ENCODE peak calls at places on chromosomes 6 and 20, in six cellular contexts. One of them, this sample, is unnamed.

GRCh38 chr6:7692453-7692784 is 33.5 kb upstream of the BMP6 start:
- DNase-seq in RWPE1: no peak
- DNase-seq in activated CD8-positive, alpha-beta T cell treated with anti-CD3 and anti-CD28 coated beads for 36 hours: no peak
- DNase-seq in foreskin fibroblast: no peak
- DNase-seq in CD8-positive, alpha-beta T cell: no peak
- DNase-seq in endodermal cell: no peak
- DNase-seq in this sample: no peak

GRCh38 chr6:41289815-41290214 is 3.3 kb upstream of the TREM1 start:
- DNase-seq in RWPE1: no peak
- DNase-seq in activated CD8-positive, alpha-beta T cell treated with anti-CD3 and anti-CD28 coated beads for 36 hours: no peak
- DNase-seq in foreskin fibroblast: no peak
- DNase-seq in CD8-positive, alpha-beta T cell: no peak
- DNase-seq in endodermal cell: no peak
- DNase-seq in this sample: no peak

GRCh38 chr6:53858913-53859312 is 64.1 kb downstream of the LRRC1 start:
- DNase-seq in RWPE1: no peak
- DNase-seq in activated CD8-positive, alpha-beta T cell treated with anti-CD3 and anti-CD28 coated beads for 36 hours: no peak
- DNase-seq in foreskin fibroblast: no peak
- DNase-seq in CD8-positive, alpha-beta T cell: no peak
- DNase-seq in endodermal cell: no peak
- DNase-seq in this sample: no peak

GRCh38 chr6:149015877-149016525 is 269.2 kb downstream of the UST start:
- DNase-seq in RWPE1: no peak
- DNase-seq in activated CD8-positive, alpha-beta T cell treated with anti-CD3 and anti-CD28 coated beads for 36 hours: no peak
- DNase-seq in foreskin fibroblast: no peak
- DNase-seq in CD8-positive, alpha-beta T cell: no peak
- DNase-seq in endodermal cell: no peak
- DNase-seq in this sample: no peak

GRCh38 chr6:72422126-72422680 is 199.7 kb upstream of the KCNQ5 start:
- DNase-seq in RWPE1: no peak
- DNase-seq in activated CD8-positive, alpha-beta T cell treated with anti-CD3 and anti-CD28 coated beads for 36 hours: no peak
- DNase-seq in foreskin fibroblast: no peak
- DNase-seq in CD8-positive, alpha-beta T cell: no peak
- DNase-seq in endodermal cell: no peak
- DNase-seq in this sample: no peak

GRCh38 chr20:25276533-25277050 is 28.7 kb downstream of the PYGB start:
- DNase-seq in RWPE1: no peak
- DNase-seq in activated CD8-positive, alpha-beta T cell treated with anti-CD3 and anti-CD28 coated beads for 36 hours: no peak
- DNase-seq in foreskin fibroblast: no peak
- DNase-seq in CD8-positive, alpha-beta T cell: no peak
- DNase-seq in endodermal cell: no peak
- DNase-seq in this sample: no peak

GRCh38 chr6:422423-423061 is 31.0 kb downstream of the IRF4 start:
- DNase-seq in RWPE1: peak
- DNase-seq in activated CD8-positive, alpha-beta T cell treated with anti-CD3 and anti-CD28 coated beads for 36 hours: peak
- DNase-seq in foreskin fibroblast: peak
- DNase-seq in CD8-positive, alpha-beta T cell: no peak
- DNase-seq in endodermal cell: no peak
- DNase-seq in this sample: peak

GRCh38 chr20:25497586-25498279 is 87.6 kb downstream of the NINL start:
- DNase-seq in RWPE1: no peak
- DNase-seq in activated CD8-positive, alpha-beta T cell treated with anti-CD3 and anti-CD28 coated beads for 36 hours: no peak
- DNase-seq in foreskin fibroblast: no peak
- DNase-seq in CD8-positive, alpha-beta T cell: no peak
- DNase-seq in endodermal cell: no peak
- DNase-seq in this sample: no peak

GRCh38 chr6:7996538-7997225 is 67.5 kb downstream of the BLOC1S5 start:
- DNase-seq in RWPE1: no peak
- DNase-seq in activated CD8-positive, alpha-beta T cell treated with anti-CD3 and anti-CD28 coated beads for 36 hours: no peak
- DNase-seq in foreskin fibroblast: peak
- DNase-seq in CD8-positive, alpha-beta T cell: no peak
- DNase-seq in endodermal cell: no peak
- DNase-seq in this sample: no peak

GRCh38 chr6:3884007-3884745 is 35.0 kb downstream of the FAM50B start:
- DNase-seq in RWPE1: peak
- DNase-seq in activated CD8-positive, alpha-beta T cell treated with anti-CD3 and anti-CD28 coated beads for 36 hours: no peak
- DNase-seq in foreskin fibroblast: peak
- DNase-seq in CD8-positive, alpha-beta T cell: no peak
- DNase-seq in endodermal cell: no peak
- DNase-seq in this sample: no peak

GRCh38 chr6:80477591-80478370 is 371.3 kb downstream of the BCKDHB start:
- DNase-seq in RWPE1: no peak
- DNase-seq in activated CD8-positive, alpha-beta T cell treated with anti-CD3 and anti-CD28 coated beads for 36 hours: no peak
- DNase-seq in foreskin fibroblast: no peak
- DNase-seq in CD8-positive, alpha-beta T cell: no peak
- DNase-seq in endodermal cell: no peak
- DNase-seq in this sample: no peak

GRCh38 chr6:155381856-155382690 is 67.8 kb upstream of the TFB1M start:
- DNase-seq in RWPE1: no peak
- DNase-seq in activated CD8-positive, alpha-beta T cell treated with anti-CD3 and anti-CD28 coated beads for 36 hours: no peak
- DNase-seq in foreskin fibroblast: peak
- DNase-seq in CD8-positive, alpha-beta T cell: no peak
- DNase-seq in endodermal cell: no peak
- DNase-seq in this sample: no peak

GRCh38 chr6:72941751-72942150 is 283.5 kb downstream of the KHDC1L start:
- DNase-seq in RWPE1: no peak
- DNase-seq in activated CD8-positive, alpha-beta T cell treated with anti-CD3 and anti-CD28 coated beads for 36 hours: no peak
- DNase-seq in foreskin fibroblast: no peak
- DNase-seq in CD8-positive, alpha-beta T cell: no peak
- DNase-seq in endodermal cell: no peak
- DNase-seq in this sample: no peak

GRCh38 chr20:3156811-3157619 is 2.6 kb downstream of the FASTKD5 start:
- DNase-seq in RWPE1: no peak
- DNase-seq in activated CD8-positive, alpha-beta T cell treated with anti-CD3 and anti-CD28 coated beads for 36 hours: peak
- DNase-seq in foreskin fibroblast: no peak
- DNase-seq in CD8-positive, alpha-beta T cell: no peak
- DNase-seq in endodermal cell: no peak
- DNase-seq in this sample: peak

GRCh38 chr6:8525370-8525769 is 90.0 kb upstream of the SLC35B3 start:
- DNase-seq in RWPE1: no peak
- DNase-seq in activated CD8-positive, alpha-beta T cell treated with anti-CD3 and anti-CD28 coated beads for 36 hours: no peak
- DNase-seq in foreskin fibroblast: no peak
- DNase-seq in CD8-positive, alpha-beta T cell: no peak
- DNase-seq in endodermal cell: no peak
- DNase-seq in this sample: no peak

GRCh38 chr20:50387996-50388332 is 122.2 kb upstream of the PTPN1 start:
- DNase-seq in RWPE1: no peak
- DNase-seq in activated CD8-positive, alpha-beta T cell treated with anti-CD3 and anti-CD28 coated beads for 36 hours: no peak
- DNase-seq in foreskin fibroblast: no peak
- DNase-seq in CD8-positive, alpha-beta T cell: no peak
- DNase-seq in endodermal cell: no peak
- DNase-seq in this sample: no peak

GRCh38 chr20:9068232-9068781 is 580 bp upstream of the PLCB4 start:
- DNase-seq in RWPE1: peak
- DNase-seq in activated CD8-positive, alpha-beta T cell treated with anti-CD3 and anti-CD28 coated beads for 36 hours: no peak
- DNase-seq in foreskin fibroblast: peak
- DNase-seq in CD8-positive, alpha-beta T cell: no peak
- DNase-seq in endodermal cell: peak
- DNase-seq in this sample: no peak

GRCh38 chr20:62027116-62027515 is 38.6 kb downstream of the TAF4 start:
- DNase-seq in RWPE1: no peak
- DNase-seq in activated CD8-positive, alpha-beta T cell treated with anti-CD3 and anti-CD28 coated beads for 36 hours: no peak
- DNase-seq in foreskin fibroblast: no peak
- DNase-seq in CD8-positive, alpha-beta T cell: no peak
- DNase-seq in endodermal cell: no peak
- DNase-seq in this sample: no peak

GRCh38 chr6:111581957-111582356 is 23.7 kb downstream of the TRAF3IP2 start:
- DNase-seq in RWPE1: no peak
- DNase-seq in activated CD8-positive, alpha-beta T cell treated with anti-CD3 and anti-CD28 coated beads for 36 hours: no peak
- DNase-seq in foreskin fibroblast: no peak
- DNase-seq in CD8-positive, alpha-beta T cell: no peak
- DNase-seq in endodermal cell: no peak
- DNase-seq in this sample: no peak

GRCh38 chr6:111580401-111580800 is 25.3 kb downstream of the TRAF3IP2 start:
- DNase-seq in RWPE1: no peak
- DNase-seq in activated CD8-positive, alpha-beta T cell treated with anti-CD3 and anti-CD28 coated beads for 36 hours: no peak
- DNase-seq in foreskin fibroblast: no peak
- DNase-seq in CD8-positive, alpha-beta T cell: no peak
- DNase-seq in endodermal cell: no peak
- DNase-seq in this sample: no peak

GRCh38 chr6:111579816-111580215 is 25.9 kb downstream of the TRAF3IP2 start:
- DNase-seq in RWPE1: no peak
- DNase-seq in activated CD8-positive, alpha-beta T cell treated with anti-CD3 and anti-CD28 coated beads for 36 hours: no peak
- DNase-seq in foreskin fibroblast: no peak
- DNase-seq in CD8-positive, alpha-beta T cell: no peak
- DNase-seq in endodermal cell: no peak
- DNase-seq in this sample: no peak

GRCh38 chr6:111583221-111583620 is 22.5 kb downstream of the TRAF3IP2 start:
- DNase-seq in RWPE1: no peak
- DNase-seq in activated CD8-positive, alpha-beta T cell treated with anti-CD3 and anti-CD28 coated beads for 36 hours: no peak
- DNase-seq in foreskin fibroblast: no peak
- DNase-seq in CD8-positive, alpha-beta T cell: no peak
- DNase-seq in endodermal cell: no peak
- DNase-seq in this sample: no peak

DNA sequence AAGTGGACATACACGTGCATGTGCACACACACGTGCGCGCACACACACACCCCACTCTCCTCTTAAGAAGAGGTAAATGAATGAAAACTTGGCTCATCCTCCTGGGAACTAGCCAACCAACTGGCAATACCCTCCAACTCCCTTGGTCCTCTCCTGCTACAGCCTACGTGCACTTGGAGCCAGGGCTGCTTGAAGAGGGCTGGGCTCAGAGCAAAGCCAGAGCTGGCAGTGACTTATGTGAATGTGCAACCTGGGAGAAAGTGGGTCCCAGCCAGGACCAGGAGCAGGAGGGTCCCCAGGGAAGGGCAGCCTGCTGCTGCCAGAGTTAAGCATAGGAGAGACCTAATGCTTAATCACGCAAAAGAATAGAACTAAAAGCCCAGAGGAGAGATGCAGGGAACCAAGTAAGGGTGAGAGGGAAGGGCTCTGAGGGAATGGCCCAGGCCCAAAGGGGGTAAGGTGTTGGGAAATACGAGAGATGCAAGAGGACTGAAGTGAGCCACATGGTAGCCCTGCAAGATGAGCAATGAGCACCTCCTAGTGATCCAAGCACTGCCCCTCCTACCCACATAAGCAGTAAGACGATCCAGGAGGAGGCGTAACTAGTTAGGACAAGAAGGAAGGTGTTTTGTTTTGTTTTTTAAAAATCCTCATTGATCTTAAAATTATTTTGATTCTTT is 24.7 kb downstream of the TRAF3IP2 start:
- DNase-seq in RWPE1: no peak
- DNase-seq in activated CD8-positive, alpha-beta T cell treated with anti-CD3 and anti-CD28 coated beads for 36 hours: no peak
- DNase-seq in foreskin fibroblast: no peak
- DNase-seq in CD8-positive, alpha-beta T cell: no peak
- DNase-seq in endodermal cell: no peak
- DNase-seq in this sample: no peak
- TF ChIP-seq CTCF in RWPE1: no peak
- TF ChIP-seq CTCF in activated CD8-positive, alpha-beta T cell treated with anti-CD3 and anti-CD28 coated beads for 36 hours: no peak
- TF ChIP-seq CTCF in foreskin fibroblast: no peak
- TF ChIP-seq CTCF in CD8-positive, alpha-beta T cell: no peak
- TF ChIP-seq CTCF in endodermal cell: peak
- TF ChIP-seq CTCF in this sample: peak

GRCh38 chr6:22470454-22471368 is 98.7 kb upstream of the HDGFL1 start:
- DNase-seq in RWPE1: peak
- DNase-seq in activated CD8-positive, alpha-beta T cell treated with anti-CD3 and anti-CD28 coated beads for 36 hours: no peak
- DNase-seq in foreskin fibroblast: peak
- DNase-seq in CD8-positive, alpha-beta T cell: no peak
- DNase-seq in endodermal cell: peak
- DNase-seq in this sample: no peak
- TF ChIP-seq CTCF in RWPE1: peak
- TF ChIP-seq CTCF in activated CD8-positive, alpha-beta T cell treated with anti-CD3 and anti-CD28 coated beads for 36 hours: no peak
- TF ChIP-seq CTCF in foreskin fibroblast: no peak
- TF ChIP-seq CTCF in CD8-positive, alpha-beta T cell: no peak
- TF ChIP-seq CTCF in endodermal cell: peak
- TF ChIP-seq CTCF in this sample: no peak

GRCh38 chr6:25025919-25026301 is 90.2 kb upstream of the RIPOR2 start:
- DNase-seq in RWPE1: no peak
- DNase-seq in activated CD8-positive, alpha-beta T cell treated with anti-CD3 and anti-CD28 coated beads for 36 hours: no peak
- DNase-seq in foreskin fibroblast: no peak
- DNase-seq in CD8-positive, alpha-beta T cell: no peak
- DNase-seq in endodermal cell: no peak
- DNase-seq in this sample: no peak

GRCh38 chr6:25026723-25027122 is 91.0 kb upstream of the RIPOR2 start:
- DNase-seq in RWPE1: no peak
- DNase-seq in activated CD8-positive, alpha-beta T cell treated with anti-CD3 and anti-CD28 coated beads for 36 hours: no peak
- DNase-seq in foreskin fibroblast: no peak
- DNase-seq in CD8-positive, alpha-beta T cell: no peak
- DNase-seq in endodermal cell: peak
- DNase-seq in this sample: no peak

GRCh38 chr6:25025248-25025918 is 89.6 kb upstream of the RIPOR2 start:
- DNase-seq in RWPE1: no peak
- DNase-seq in activated CD8-positive, alpha-beta T cell treated with anti-CD3 and anti-CD28 coated beads for 36 hours: no peak
- DNase-seq in foreskin fibroblast: no peak
- DNase-seq in CD8-positive, alpha-beta T cell: no peak
- DNase-seq in endodermal cell: no peak
- DNase-seq in this sample: no peak

GRCh38 chr6:25028346-25028745 is 92.6 kb upstream of the RIPOR2 start:
- DNase-seq in RWPE1: no peak
- DNase-seq in activated CD8-positive, alpha-beta T cell treated with anti-CD3 and anti-CD28 coated beads for 36 hours: no peak
- DNase-seq in foreskin fibroblast: no peak
- DNase-seq in CD8-positive, alpha-beta T cell: no peak
- DNase-seq in endodermal cell: no peak
- DNase-seq in this sample: no peak

DNA sequence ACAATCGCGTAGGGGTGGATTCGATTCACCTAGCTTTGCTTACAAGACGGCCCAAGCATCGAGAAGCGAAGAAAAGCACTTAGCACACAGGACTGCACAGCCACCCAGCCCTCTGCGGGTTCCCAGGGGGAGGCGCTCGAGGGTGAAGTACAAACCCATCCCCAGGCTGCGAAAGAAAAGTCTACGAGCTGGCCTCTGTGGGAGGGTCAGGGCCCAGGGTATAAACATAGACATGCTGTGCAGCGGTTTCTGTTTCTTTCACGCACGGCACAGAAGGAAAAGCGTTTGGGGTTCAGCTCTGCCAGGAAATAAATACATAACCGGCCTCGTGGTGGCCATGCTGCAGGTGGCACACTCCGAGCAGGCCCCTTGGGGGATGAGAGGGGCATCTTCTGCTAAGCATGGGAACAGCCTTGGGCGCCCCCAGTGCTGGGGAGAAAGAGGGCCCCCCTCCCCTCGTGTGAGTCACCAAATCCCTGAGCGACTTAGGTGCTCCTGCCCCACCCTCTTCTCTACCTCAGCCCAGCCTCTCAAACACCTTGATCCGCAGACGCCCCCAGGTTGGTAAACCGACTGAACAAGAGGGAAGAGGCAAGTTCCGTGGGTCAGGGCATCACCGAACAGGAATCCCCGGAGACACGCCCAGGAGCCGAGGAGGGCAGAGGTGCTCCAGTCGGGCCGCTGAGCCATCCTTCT is 91.6 kb upstream of the RIPOR2 start:
- DNase-seq in RWPE1: no peak
- DNase-seq in activated CD8-positive, alpha-beta T cell treated with anti-CD3 and anti-CD28 coated beads for 36 hours: peak
- DNase-seq in foreskin fibroblast: no peak
- DNase-seq in CD8-positive, alpha-beta T cell: peak
- DNase-seq in endodermal cell: peak
- DNase-seq in this sample: peak
- TF ChIP-seq CTCF in RWPE1: no peak
- TF ChIP-seq CTCF in activated CD8-positive, alpha-beta T cell treated with anti-CD3 and anti-CD28 coated beads for 36 hours: peak
- TF ChIP-seq CTCF in foreskin fibroblast: no peak
- TF ChIP-seq CTCF in CD8-positive, alpha-beta T cell: peak
- TF ChIP-seq CTCF in endodermal cell: peak
- TF ChIP-seq CTCF in this sample: peak

DNA sequence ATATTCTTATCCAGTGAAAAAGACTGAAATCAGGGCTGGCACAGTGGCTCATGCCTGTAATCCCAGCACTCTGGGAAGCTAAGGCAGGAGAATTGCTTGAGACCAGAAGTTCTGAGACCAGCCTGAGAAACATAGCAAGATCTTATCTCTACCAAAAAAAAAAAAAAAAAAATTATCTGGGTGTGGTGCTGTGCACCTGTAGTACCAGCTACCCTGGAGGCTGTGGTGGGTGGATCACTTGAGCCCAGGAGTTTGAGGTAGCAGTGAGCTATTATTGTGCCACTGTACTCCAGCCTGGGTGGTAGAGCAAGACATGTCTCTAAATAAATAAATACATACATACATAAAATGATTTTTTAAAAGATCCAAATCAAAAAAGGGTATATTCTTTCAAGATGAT is 6.3 kb downstream of the CALHM6 start:
- DNase-seq in RWPE1: no peak
- DNase-seq in activated CD8-positive, alpha-beta T cell treated with anti-CD3 and anti-CD28 coated beads for 36 hours: no peak
- DNase-seq in foreskin fibroblast: no peak
- DNase-seq in CD8-positive, alpha-beta T cell: no peak
- DNase-seq in endodermal cell: no peak
- DNase-seq in this sample: no peak
- TF ChIP-seq CTCF in RWPE1: no peak
- TF ChIP-seq CTCF in activated CD8-positive, alpha-beta T cell treated with anti-CD3 and anti-CD28 coated beads for 36 hours: no peak
- TF ChIP-seq CTCF in foreskin fibroblast: no peak
- TF ChIP-seq CTCF in CD8-positive, alpha-beta T cell: no peak
- TF ChIP-seq CTCF in endodermal cell: no peak
- TF ChIP-seq CTCF in this sample: no peak

This sample was measured in GM13976.